ENCODE peak calls at places on chromosomes 2 and 18, in four cellular contexts. L is T1000, P is AML-193, H is left ventricle myocardium inferior. F is an unnamed sample.
A peak's percentile ranks its signal among the peaks of the same experiment; 100 is the strongest.

GRCh38 chr18:2351126-2351850 is 220.0 kb downstream of the METTL4 start:
- DNase-seq in L (no peak), H (no peak), P (no peak), F (no peak)

GRCh38 chr2:64914735-64915509 is 74.3 kb upstream of the SLC1A4 start:
- DNase-seq in H (peak; percentile 29), P (peak; percentile 51), L (no peak), F (no peak)

GRCh38 chr2:78718031-78718430 is 307.5 kb upstream of the REG3G start:
- DNase-seq in L (no peak), H (no peak), P (no peak), F (no peak)

GRCh38 chr18:56639094-56639361 is 636 bp upstream of the TXNL1 start:
- DNase-seq in H (no peak), L (no peak), P (no peak), F (no peak)

GRCh38 chr2:104790901-104791495 is 62.9 kb upstream of the POU3F3 start:
- DNase-seq in P (no peak), H (no peak), L (no peak), F (no peak)

GRCh38 chr2:174344716-174345472 is 10.1 kb downstream of the SP9 start:
- DNase-seq in H (no peak), P (peak; percentile 50), L (no peak), F (no peak)

GRCh38 chr2:64332300-64332699 is 121.7 kb upstream of the LGALSL start:
- DNase-seq in P (no peak), H (no peak), L (no peak), F (no peak)

GRCh38 chr2:236290742-236291425 is 26.7 kb upstream of the ASB18 start:
- DNase-seq in L (no peak), P (no peak), H (no peak), F (no peak)

GRCh38 chr18:834086-834720 is 22.2 kb upstream of the YES1 start:
- DNase-seq in H (no peak), L (no peak), P (no peak), F (no peak)

GRCh38 chr2:226898121-226898520 is 62.3 kb downstream of the RHBDD1 start:
- DNase-seq in H (no peak), P (no peak), L (no peak), F (no peak)

GRCh38 chr2:15348028-15348427 is 213.1 kb downstream of the NBAS start:
- DNase-seq in L (no peak), H (no peak), P (no peak), F (no peak)

GRCh38 chr18:5841518-5841917 is 53.8 kb downstream of the TMEM200C start:
- DNase-seq in H (no peak), P (no peak), L (no peak), F (no peak)

GRCh38 chr18:10453885-10454772 is at the start of gene APCDD1:
- DNase-seq in H (peak; percentile 82), L (no peak), P (no peak), F (peak; percentile 64)

GRCh38 chr2:7468955-7469354 is 551.7 kb downstream of the RNF144A start:
- DNase-seq in L (no peak), P (no peak), H (no peak), F (no peak)

GRCh38 chr2:219142329-219142728 is 18.3 kb downstream of the NHEJ1 start:
- DNase-seq in L (peak; percentile 79), H (no peak), P (no peak), F (no peak)

GRCh38 chr18:59140287-59140885 is 702 bp downstream of the SEC11C start:
- DNase-seq in H (no peak), P (peak; percentile 14), L (peak; percentile 12), F (peak; percentile 26)

GRCh38 chr2:143955416-143956075 is 564.4 kb downstream of the ZEB2 start:
- DNase-seq in P (no peak), H (no peak), L (no peak), F (no peak)

GRCh38 chr2:98872526-98872925 is 63.5 kb downstream of the CRACDL start:
- DNase-seq in H (no peak), P (no peak), L (no peak), F (no peak)

GRCh38 chr2:230749111-230749510 is 36.5 kb downstream of the CAB39 start:
- DNase-seq in H (no peak), P (no peak), L (no peak), F (no peak)

GRCh38 chr2:36411962-36412444 is 56.4 kb downstream of the CRIM1 start:
- DNase-seq in H (no peak), P (no peak), L (no peak), F (no peak)